ENCODE peak calls at places on chromosomes 4 and X, in four cellular contexts. S, F, R and Q are unnamed samples.

GRCh38 chr4:101187837-101188236 is 159.5 kb downstream of the PPP3CA start:
- DNase-seq in S (no peak), F (no peak), R (peak), Q (no peak)

GRCh38 chrX:66200855-66201795 is 37.1 kb downstream of the HEPH start:
- DNase-seq in S (no peak), F (no peak), R (no peak), Q (no peak)

GRCh38 chr4:76585897-76586360 is 150.9 kb downstream of the SHROOM3 start:
- DNase-seq in S (no peak), F (no peak), R (peak), Q (no peak)

GRCh38 chr4:4754641-4755040 is 104.8 kb upstream of the MSX1 start:
- DNase-seq in S (no peak), F (peak), R (no peak), Q (no peak)

GRCh38 chrX:51825432-51825831 is 68.0 kb upstream of the MAGED1 start:
- DNase-seq in S (no peak), F (no peak), R (no peak), Q (no peak)

GRCh38 chr4:7313361-7313811 is 121.0 kb downstream of the SORCS2 start:
- DNase-seq in S (no peak), F (no peak), R (no peak), Q (no peak)

GRCh38 chr4:101201421-101201820 is 145.9 kb downstream of the PPP3CA start:
- DNase-seq in S (no peak), F (no peak), R (no peak), Q (no peak)

GRCh38 chr4:40953253-40954118 is 203.7 kb downstream of the NSUN7 start:
- DNase-seq in S (no peak), F (no peak), R (peak), Q (no peak)

GRCh38 chr4:55181606-55182005 is 56.2 kb upstream of the KDR start:
- DNase-seq in S (no peak), F (no peak), R (peak), Q (no peak)

GRCh38 chr4:99763635-99764101 is 53.0 kb upstream of the DAPP1 start:
- DNase-seq in S (no peak), F (no peak), R (peak), Q (no peak)

GRCh38 chr4:168496834-168497233 is at the start of gene PALLD:
- DNase-seq in S (no peak), F (no peak), R (no peak), Q (no peak)
- TF ChIP-seq POLR2AphosphoS5 in S (no peak), F (no peak), R (no peak), Q (no peak)

GRCh38 chr4:74013269-74013668 is 14.8 kb upstream of the CXCL5 start:
- DNase-seq in S (no peak), F (no peak), R (no peak), Q (no peak)

GRCh38 chr4:74009307-74009706 is 10.8 kb upstream of the CXCL5 start:
- DNase-seq in S (no peak), F (no peak), R (no peak), Q (no peak)

GRCh38 chr4:74014332-74014731 is 15.9 kb upstream of the CXCL5 start:
- DNase-seq in S (no peak), F (no peak), R (no peak), Q (no peak)

GRCh38 chr4:74015126-74015780 is 16.8 kb upstream of the CXCL5 start:
- DNase-seq in S (no peak), F (no peak), R (no peak), Q (no peak)

GRCh38 chr4:74012130-74012529 is 13.7 kb upstream of the CXCL5 start:
- DNase-seq in S (no peak), F (no peak), R (no peak), Q (no peak)
- H3K27ac ChIP-seq in S (no peak), F (no peak), R (no peak), Q (no peak)

GRCh38 chr4:75003979-75004378 is 71.1 kb downstream of the PARM1 start:
- DNase-seq in S (no peak), F (no peak), R (no peak), Q (no peak)

GRCh38 chr4:75005727-75006126 is 72.8 kb downstream of the PARM1 start:
- DNase-seq in S (no peak), F (no peak), R (no peak), Q (no peak)

GRCh38 chr4:75004755-75005668 is 72.1 kb downstream of the PARM1 start:
- DNase-seq in S (peak), F (no peak), R (no peak), Q (no peak)

GRCh38 chr4:74999714-75000309 is 66.9 kb downstream of the PARM1 start:
- DNase-seq in S (no peak), F (no peak), R (no peak), Q (no peak)

DNA sequence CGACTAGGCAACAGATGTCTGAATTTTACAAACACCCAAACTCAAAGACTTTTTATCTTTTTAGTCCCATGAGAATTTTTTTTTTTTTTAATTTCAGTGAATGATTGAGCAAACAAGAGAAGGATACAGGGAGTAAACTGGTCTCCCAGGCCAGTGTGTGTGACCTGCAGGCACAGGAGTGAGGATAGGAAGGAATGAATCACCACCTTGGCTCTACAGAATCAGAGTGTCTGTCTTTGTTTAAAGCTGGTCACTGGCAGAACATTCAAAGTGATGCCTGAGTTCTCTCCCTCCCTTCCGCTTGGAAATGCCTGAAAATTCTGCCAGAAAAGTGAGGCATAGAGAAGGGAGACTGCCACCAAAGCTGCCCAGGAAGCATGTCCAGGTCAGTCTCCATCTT is 69.5 kb downstream of the PARM1 start:
- DNase-seq in S (no peak), F (no peak), R (no peak), Q (no peak)
- H3K9ac ChIP-seq in S (no peak), F (no peak), R (no peak), Q (no peak)

GRCh38 chr4:83115656-83116285 is 1.2 kb upstream of the PLAC8 start:
- DNase-seq in S (no peak), F (no peak), R (no peak), Q (no peak)

GRCh38 chr4:83115000-83115399 is 471 bp upstream of the PLAC8 start:
- DNase-seq in S (no peak), F (no peak), R (no peak), Q (no peak)

GRCh38 chr4:83112678-83113428 is 1.7 kb downstream of the PLAC8 start:
- DNase-seq in S (peak), F (no peak), R (no peak), Q (no peak)

GRCh38 chr4:83113429-83113786 is 1.1 kb downstream of the PLAC8 start:
- DNase-seq in S (no peak), F (no peak), R (no peak), Q (no peak)

DNA sequence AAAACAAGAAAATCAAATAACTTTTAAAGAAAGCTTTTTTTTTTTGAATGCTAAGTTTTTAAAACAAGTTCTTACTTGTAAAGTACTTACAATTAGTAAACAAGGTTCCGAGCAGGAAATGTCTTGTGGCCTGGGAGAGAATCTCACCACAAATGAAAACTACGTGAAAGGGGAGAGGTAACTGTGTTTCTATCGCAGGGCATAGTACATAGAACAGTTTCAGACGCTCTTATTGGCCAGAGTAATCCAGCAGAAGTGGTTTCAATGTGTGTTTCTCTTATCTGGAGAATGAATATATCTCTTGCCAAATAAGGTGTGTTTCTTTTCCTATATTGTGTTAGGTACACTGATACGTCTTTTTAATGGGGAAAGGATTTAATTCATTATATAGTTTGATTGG is at the start of gene PLAC8:
- DNase-seq in S (peak), F (no peak), R (no peak), Q (no peak)
- TF ChIP-seq POLR2AphosphoS5 in S (peak), F (no peak), R (no peak), Q (no peak)

GRCh38 chrX:65194547-65194946 is 218.3 kb upstream of the ZC4H2 start:
- DNase-seq in S (no peak), F (no peak), R (no peak), Q (no peak)

GRCh38 chrX:65195621-65196020 is 219.4 kb upstream of the ZC4H2 start:
- DNase-seq in S (no peak), F (no peak), R (no peak), Q (no peak)

GRCh38 chrX:65196758-65197371 is 220.6 kb upstream of the ZC4H2 start:
- DNase-seq in S (no peak), F (no peak), R (no peak), Q (no peak)
- H3K27ac ChIP-seq in S (no peak), F (no peak), R (no peak), Q (no peak)

GRCh38 chrX:13694359-13694758 is 5.4 kb downstream of the RAB9A start:
- DNase-seq in S (no peak), F (no peak), R (no peak), Q (no peak)

GRCh38 chrX:13692771-13693231 is 3.9 kb downstream of the RAB9A start:
- DNase-seq in S (no peak), F (no peak), R (no peak), Q (no peak)

GRCh38 chrX:13695601-13696115 is 6.7 kb downstream of the RAB9A start:
- DNase-seq in S (no peak), F (no peak), R (no peak), Q (no peak)

GRCh38 chrX:13693341-13693871 is 4.5 kb downstream of the RAB9A start:
- DNase-seq in S (no peak), F (no peak), R (no peak), Q (no peak)

GRCh38 chrX:13694983-13695382 is 6.1 kb downstream of the RAB9A start:
- DNase-seq in S (no peak), F (no peak), R (no peak), Q (no peak)
- H3K9ac ChIP-seq in S (peak), F (no peak), R (no peak), Q (no peak)

GRCh38 chrX:12965390-12965940 is 9.4 kb upstream of the TMSB4X start:
- DNase-seq in S (no peak), F (no peak), R (no peak), Q (no peak)
- TF ChIP-seq POLR2AphosphoS5 in S (no peak), F (no peak), R (no peak), Q (no peak)

GRCh38 chrX:153903991-153904957 is at the start of gene AVPR2:
- DNase-seq in S (no peak), F (peak), R (no peak), Q (no peak)

GRCh38 chrX:153902388-153902787 is 2.1 kb upstream of the AVPR2 start:
- DNase-seq in S (no peak), F (peak), R (peak), Q (no peak)

GRCh38 chrX:153901753-153902140 is 2.7 kb upstream of the AVPR2 start:
- DNase-seq in S (no peak), F (peak), R (no peak), Q (no peak)

GRCh38 chrX:153905481-153906095 is 1.1 kb downstream of the AVPR2 start:
- DNase-seq in S (no peak), F (peak), R (no peak), Q (no peak)

DNA sequence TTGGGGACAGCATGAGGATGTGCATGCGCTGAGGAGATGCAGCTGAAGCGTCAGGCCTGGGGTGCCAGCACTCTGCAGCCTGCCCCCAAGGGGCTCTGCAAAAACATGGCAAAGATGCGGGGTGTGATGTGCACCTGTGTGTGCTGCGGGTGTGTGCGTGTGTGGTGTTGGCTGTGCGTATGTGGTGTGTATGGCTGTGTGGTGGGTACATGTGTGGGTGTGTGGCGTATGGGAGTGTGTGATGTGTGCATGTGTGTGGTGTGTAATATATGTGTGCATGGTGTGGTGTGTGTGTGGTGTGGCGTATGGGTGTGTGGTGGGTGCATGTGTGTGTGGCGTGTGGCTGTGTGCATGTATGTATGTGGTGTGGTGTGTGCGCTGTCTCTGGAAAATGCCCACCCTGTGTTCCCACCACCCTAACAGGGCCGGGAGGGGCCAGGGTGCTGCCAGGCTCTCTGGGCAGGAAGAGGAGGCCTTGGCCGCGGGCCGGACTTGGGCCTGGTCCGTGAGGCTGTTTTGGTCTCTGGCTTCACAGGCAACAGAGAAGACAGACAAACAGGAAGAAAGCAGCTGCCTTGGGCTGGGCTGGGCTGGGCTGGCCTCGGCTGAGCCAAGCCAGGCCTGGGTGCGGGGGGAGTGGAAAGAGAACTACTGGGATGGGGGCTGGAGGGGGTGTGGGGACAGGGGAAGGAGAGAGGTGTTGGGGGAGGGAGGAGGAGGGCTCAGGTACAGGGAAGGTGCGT is 1.1 kb upstream of the AVPR2 start:
- DNase-seq in S (no peak), F (peak), R (peak), Q (no peak)
- H3K27ac ChIP-seq in S (no peak), F (peak), R (no peak), Q (no peak)